ENCODE peak calls at places on chromosome 16, in four cellular contexts. Q is SK-N-SH, I is fibroblast of lung, U is neural progenitor cell. X is an unnamed sample.

GRCh38 chr16:85385463-85386331 is 227.4 kb upstream of the GSE1 start:
- DNase-seq in Q (no peak), I (no peak), U (no peak), X (no peak)

GRCh38 chr16:52488837-52489289 is 58.1 kb downstream of the TOX3 start:
- DNase-seq in Q (no peak), I (no peak), U (no peak), X (peak; percentile 57)

GRCh38 chr16:70433456-70434103 is 5.3 kb downstream of the ST3GAL2 start:
- DNase-seq in I (peak; percentile 87), Q (peak; percentile 70), U (no peak), X (no peak)

GRCh38 chr16:52149003-52149402 is 397.9 kb downstream of the TOX3 start:
- DNase-seq in U (no peak), Q (no peak), I (no peak), X (no peak)

GRCh38 chr16:21646721-21647561 is 5.5 kb downstream of the IGSF6 start:
- DNase-seq in I (no peak), U (no peak), Q (no peak), X (peak; percentile 24)

GRCh38 chr16:66618588-66618987 is 14.1 kb downstream of the CMTM3 start:
- DNase-seq in U (no peak), Q (no peak), I (peak; percentile 94), X (no peak)

GRCh38 chr16:27625050-27625697 is 75.2 kb downstream of the KATNIP start:
- DNase-seq in U (no peak), Q (peak; percentile 45), I (peak; percentile 57), X (peak; percentile 41)

GRCh38 chr16:19137201-19137601 is 23.4 kb downstream of the ITPRIPL2 start:
- DNase-seq in Q (no peak), U (no peak), I (peak; percentile 74), X (no peak)

GRCh38 chr16:77298638-77299360 is 99.6 kb downstream of the SYCE1L start:
- DNase-seq in Q (no peak), U (no peak), I (peak; percentile 93), X (no peak)

GRCh38 chr16:25481636-25482035 is 210.1 kb upstream of the HS3ST4 start:
- DNase-seq in I (no peak), Q (no peak), U (no peak), X (no peak)

GRCh38 chr16:3783516-3783915 is 66.2 kb upstream of the TRAP1 start:
- DNase-seq in Q (no peak), U (no peak), I (no peak), X (no peak)

GRCh38 chr16:79042886-79043285 is 557.7 kb downstream of the MAF start:
- DNase-seq in Q (no peak), I (no peak), U (no peak), X (no peak)

GRCh38 chr16:23504453-23505179 is 5.7 kb downstream of the GGA2 start:
- DNase-seq in Q (peak; percentile 27), U (peak; percentile 77), I (peak; percentile 86), X (peak; percentile 33)

GRCh38 chr16:12340151-12340733 is 363.7 kb downstream of the SNX29 start:
- DNase-seq in I (peak; percentile 20), Q (no peak), U (peak; percentile 64), X (peak; percentile 51)

GRCh38 chr16:86490859-86491642 is 19.3 kb upstream of the FOXF1 start:
- DNase-seq in U (no peak), I (no peak), Q (no peak), X (no peak)

GRCh38 chr16:85752511-85753420 is 1.9 kb upstream of the C16orf74 start:
- DNase-seq in U (peak; percentile 78), I (peak; percentile 34), Q (peak; percentile 54), X (no peak)

GRCh38 chr16:51133130-51133529 is 17.9 kb downstream of the SALL1 start:
- DNase-seq in Q (no peak), U (no peak), I (no peak), X (no peak)

GRCh38 chr16:20111143-20111542 is 37.5 kb upstream of the GPR139 start:
- DNase-seq in I (no peak), Q (no peak), U (no peak), X (no peak)

GRCh38 chr16:66481943-66482390 is 54.9 kb downstream of the BEAN1 start:
- DNase-seq in I (no peak), U (no peak), Q (no peak), X (no peak)

GRCh38 chr16:29876578-29877249 is 13.7 kb upstream of the CDIPT start:
- DNase-seq in U (peak; percentile 56), I (no peak), Q (no peak), X (no peak)

GRCh38 chr16:79994413-79994812 is 393.9 kb upstream of the MAF start:
- DNase-seq in I (no peak), U (no peak), Q (no peak), X (no peak)

GRCh38 chr16:57893559-57894389 is 77.2 kb downstream of the CNGB1 start:
- DNase-seq in Q (no peak), U (no peak), I (peak; percentile 41), X (peak; percentile 44)

GRCh38 chr16:66199189-66199588 is 167.3 kb upstream of the CDH5 start:
- DNase-seq in Q (no peak), U (no peak), I (peak; percentile 52), X (no peak)

GRCh38 chr16:27822529-27823437 is 240.7 kb downstream of the GSG1L start:
- DNase-seq in U (no peak), Q (no peak), I (no peak), X (no peak)

GRCh38 chr16:21563676-21564075 is 35.7 kb upstream of the METTL9 start:
- DNase-seq in Q (no peak), U (no peak), I (no peak), X (no peak)

GRCh38 chr16:57485916-57486857 is at the start of gene DOK4:
- DNase-seq in U (peak; percentile 93), I (peak; percentile 49), Q (peak; percentile 98), X (peak; percentile 88)

GRCh38 chr16:83328936-83329335 is 478.8 kb upstream of the HSBP1 start:
- DNase-seq in I (no peak), Q (no peak), U (no peak), X (no peak)

GRCh38 chr16:82761858-82762257 is 135.1 kb downstream of the CDH13 start:
- DNase-seq in U (no peak), I (peak; percentile 31), Q (no peak), X (no peak)

GRCh38 chr16:70453891-70454220 is 539 bp upstream of the FCSK start:
- DNase-seq in U (peak; percentile 66), Q (peak; percentile 64), I (no peak), X (peak; percentile 55)

DNA sequence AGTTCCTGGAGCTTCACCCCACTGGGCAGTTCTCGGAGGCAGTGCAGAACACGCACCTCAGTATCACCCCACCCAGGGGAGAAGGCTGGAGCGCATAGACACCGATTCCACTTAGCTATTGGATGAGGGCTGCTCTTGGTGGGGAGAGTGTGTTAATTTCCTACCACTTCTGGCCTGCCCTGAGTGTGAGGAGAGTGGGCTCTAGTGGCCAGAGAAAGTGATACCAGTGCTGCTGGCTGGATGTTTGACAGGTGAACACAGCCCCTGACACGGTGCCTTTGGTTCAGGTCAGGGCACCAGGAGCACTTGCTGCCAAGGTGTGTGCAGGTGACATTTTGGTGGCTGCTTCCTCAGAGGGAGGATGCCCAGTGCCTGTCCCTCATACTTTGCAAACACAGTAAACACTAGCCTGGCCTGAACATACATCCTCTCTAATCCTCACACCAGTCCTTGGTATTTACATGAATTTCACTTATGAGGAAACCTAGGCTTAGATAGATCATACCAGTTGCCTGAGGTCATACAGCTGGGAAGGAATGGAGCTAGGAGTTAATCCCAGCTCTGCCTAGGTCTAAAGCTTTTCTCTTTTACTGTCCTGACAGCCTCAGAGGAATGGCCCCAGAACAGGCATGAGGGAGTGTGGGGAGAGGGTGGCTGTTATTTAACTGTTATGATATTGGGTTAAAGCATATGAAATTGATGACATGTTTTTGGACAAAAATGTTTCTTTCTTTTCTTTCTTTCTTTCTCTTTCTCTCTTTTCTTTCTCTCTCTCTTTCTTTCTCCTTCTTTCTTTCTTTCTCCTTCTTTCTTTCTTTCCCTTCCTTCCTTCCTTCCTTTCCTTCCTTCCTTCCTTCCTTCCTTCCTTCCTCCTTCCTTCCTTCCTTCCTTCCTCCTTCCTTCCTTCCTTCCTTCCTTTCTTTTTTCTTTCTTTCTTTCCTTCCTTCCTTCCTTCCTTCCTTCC is 21.0 kb upstream of the ITGAX start:
- DNase-seq in Q (peak; percentile 22), I (peak; percentile 2), U (peak; percentile 43), X (no peak)
- TF ChIP-seq CTCF in Q (peak; percentile 16), I (peak; percentile 16), U (peak; percentile 39), X (peak; percentile 22)

GRCh38 chr16:88083582-88083981 is 132.3 kb downstream of the BANP start:
- DNase-seq in Q (no peak), I (no peak), U (no peak), X (no peak)

GRCh38 chr16:88088161-88088581 is 136.9 kb downstream of the BANP start:
- DNase-seq in I (peak; percentile 29), Q (no peak), U (peak; percentile 4), X (peak; percentile 38)

GRCh38 chr16:88087517-88087877 is 136.3 kb downstream of the BANP start:
- DNase-seq in U (peak; percentile 1), I (no peak), Q (no peak), X (no peak)

GRCh38 chr16:88086571-88087516 is 135.6 kb downstream of the BANP start:
- DNase-seq in Q (no peak), U (no peak), I (no peak), X (no peak)

DNA sequence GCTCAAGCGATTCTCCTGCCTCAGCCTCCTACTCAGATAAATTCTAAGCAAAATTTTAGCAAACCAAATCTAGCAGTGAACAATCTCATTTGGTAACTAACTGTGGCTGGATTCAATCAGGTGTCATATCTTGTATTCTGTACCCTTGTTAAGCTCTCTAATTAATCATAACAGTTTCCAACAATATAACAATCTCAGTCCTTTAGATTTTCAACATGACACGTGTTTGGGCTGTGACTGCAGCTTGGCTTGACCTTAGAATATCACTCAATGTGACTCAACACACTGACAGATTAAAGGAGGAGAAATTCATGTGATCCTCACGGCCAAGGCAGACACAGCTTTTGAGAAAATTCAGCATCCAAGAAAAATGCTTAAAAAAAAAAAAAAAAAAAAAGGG is 133.6 kb downstream of the BANP start:
- DNase-seq in I (peak; percentile 86), U (no peak), Q (no peak), X (no peak)
- H3K9ac ChIP-seq in I (no peak overlapping the region), U (no peak overlapping the region), Q (no peak overlapping the region), X (no peak overlapping the region)

DNA sequence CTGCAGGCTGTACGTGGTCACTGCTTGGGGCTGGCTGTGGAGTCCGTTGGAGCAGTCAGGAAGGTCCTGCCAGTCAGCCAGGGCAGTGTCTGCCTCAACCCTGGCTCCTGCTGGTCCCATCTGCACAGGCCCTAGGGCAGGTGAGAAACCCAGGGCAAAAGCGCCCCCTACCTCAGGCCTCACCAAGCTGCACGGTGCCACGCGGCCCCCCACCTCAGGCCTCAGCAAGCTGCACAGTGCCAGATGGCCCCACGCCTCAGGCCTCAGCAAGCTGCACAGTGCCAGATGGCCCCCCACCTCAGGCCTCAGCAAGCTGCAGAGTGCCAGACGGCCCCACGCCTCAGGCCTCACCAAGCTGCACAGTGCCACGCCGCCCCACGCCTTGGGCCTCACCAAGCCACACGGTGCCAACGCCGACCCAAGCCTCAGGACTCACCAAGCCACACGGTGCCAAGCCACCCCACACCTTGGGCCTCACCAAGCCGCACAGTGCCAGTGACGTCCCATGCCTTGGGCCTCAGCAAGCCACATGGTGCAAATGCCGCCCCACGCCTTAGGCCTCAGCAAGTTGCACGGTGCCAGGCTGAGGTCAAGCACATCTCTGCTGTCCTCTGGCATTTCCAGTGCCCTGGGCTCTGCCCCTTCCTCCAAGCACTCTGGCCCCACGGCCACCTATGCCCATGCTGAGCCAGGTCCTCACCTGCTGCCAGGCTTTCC is 5.5 kb downstream of the TMEM204 start:
- DNase-seq in U (peak; percentile 16), Q (peak; percentile 77), I (no peak), X (no peak)
- TF ChIP-seq CTCF in U (peak; percentile 25), Q (no peak), I (no peak), X (no peak)

DNA sequence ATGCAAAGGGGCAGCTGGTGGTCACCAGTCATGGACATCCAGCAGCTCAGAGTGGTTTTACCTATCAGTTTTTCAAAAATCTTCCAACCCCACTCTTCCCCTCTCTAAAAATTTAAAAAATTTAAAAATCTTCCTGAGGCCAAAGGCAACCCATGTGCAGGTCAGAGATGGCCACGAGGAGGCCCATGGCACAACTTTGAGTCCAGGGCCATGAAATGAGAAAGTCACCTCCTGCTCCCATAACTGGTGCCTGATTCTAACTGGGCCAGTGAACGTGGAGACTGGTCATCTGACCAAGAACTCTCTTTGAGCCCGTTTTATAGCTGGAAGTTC is 124.4 kb downstream of the XYLT1 start:
- DNase-seq in U (no peak), Q (no peak), I (no peak), X (no peak)
- H3K9ac ChIP-seq in U (no peak overlapping the region), Q (no peak overlapping the region), I (no peak overlapping the region), X (peak overlapping the region; percentile 70)

X was measured in colonic mucosa.